ENCODE peak calls at places on chromosomes 11 and 22, in seven cellular contexts. L, M, Z, W, P, V and C are unnamed samples.
A peak's percentile ranks its signal among the peaks of the same experiment; 100 is the strongest.

GRCh38 chr11:57097149-57097548 is 84.6 kb upstream of the LRRC55 start:
- DNase-seq in W (no peak), P (no peak), M (no peak), Z (no peak), L (no peak), V (no peak), C (no peak)

GRCh38 chr11:15775051-15775541 is 581.2 kb downstream of the SOX6 start:
- DNase-seq in W (peak; percentile 35), P (no peak), V (peak; percentile 55), L (no peak), M (no peak), Z (no peak), C (no peak)

GRCh38 chr11:1160231-1161101 is 2.7 kb downstream of the MUC5AC start:
- DNase-seq in Z (no peak), P (peak; percentile 37), L (no peak), V (peak; percentile 70), M (no peak), W (no peak), C (no peak)

GRCh38 chr22:38572065-38572464 is 2.1 kb upstream of the DMC1 start:
- DNase-seq in W (peak; percentile 42), L (peak; percentile 35), M (peak; percentile 36), P (no peak), V (no peak), Z (no peak), C (no peak)

GRCh38 chr11:104957280-104957679 is 11.1 kb downstream of the CASP4 start:
- DNase-seq in W (no peak), P (no peak), V (no peak), L (no peak), M (no peak), Z (no peak), C (no peak)

GRCh38 chr11:6022954-6023353 is 7.6 kb downstream of the OR56A1 start:
- DNase-seq in L (peak; percentile 36), P (no peak), M (no peak), V (no peak), Z (no peak), W (peak; percentile 20), C (no peak)

GRCh38 chr11:22670803-22671202 is 4.4 kb downstream of the GAS2 start:
- DNase-seq in V (no peak), Z (no peak), M (no peak), L (no peak), W (no peak), P (no peak), C (no peak)

GRCh38 chr11:90913131-90913668 is 690.4 kb upstream of the CHORDC1 start:
- DNase-seq in L (no peak), V (no peak), M (no peak), P (no peak), W (no peak), Z (no peak), C (no peak)

GRCh38 chr22:41917906-41918791 is 3.3 kb upstream of the SHISA8 start:
- DNase-seq in W (peak; percentile 46), Z (no peak), L (peak; percentile 8), P (peak; percentile 62), V (no peak), M (peak; percentile 60), C (no peak)

GRCh38 chr22:40635940-40636379 is 559 bp downstream of the MRTFA start:
- DNase-seq in V (no peak), W (no peak), Z (no peak), M (peak; percentile 50), L (no peak), P (no peak), C (no peak)

GRCh38 chr22:30310881-30311771 is 15.6 kb downstream of the TBC1D10A start:
- DNase-seq in W (peak; percentile 78), L (no peak), M (peak; percentile 83), Z (no peak), P (peak; percentile 91), V (no peak), C (no peak)

GRCh38 chr11:84137960-84138359 is 851.8 kb upstream of the CCDC90B start:
- DNase-seq in V (no peak), W (no peak), L (no peak), Z (no peak), M (no peak), P (no peak), C (no peak)

GRCh38 chr22:40616578-40616977 is 19.9 kb downstream of the MRTFA start:
- DNase-seq in L (no peak), V (no peak), P (no peak), W (no peak), M (no peak), Z (no peak), C (no peak)

GRCh38 chr11:45997599-45997998 is 75.1 kb downstream of the LARGE2 start:
- DNase-seq in W (no peak), V (no peak), M (no peak), Z (no peak), P (no peak), L (no peak), C (no peak)

GRCh38 chr11:47545298-47545697 is 7.6 kb downstream of the CELF1 start:
- DNase-seq in W (no peak), M (no peak), Z (no peak), L (no peak), P (no peak), V (no peak), C (peak; percentile 32)

GRCh38 chr11:63427971-63428508 is 58.5 kb downstream of the SLC22A9 start:
- DNase-seq in W (no peak), P (no peak), Z (no peak), L (no peak), V (no peak), M (peak; percentile 19), C (no peak)

GRCh38 chr22:38481871-38482332 is 14.0 kb downstream of the KDELR3 start:
- DNase-seq in M (no peak), P (no peak), Z (no peak), V (no peak), W (no peak), L (no peak), C (no peak)

GRCh38 chr11:73286240-73286810 is 14.2 kb downstream of the P2RY6 start:
- DNase-seq in Z (no peak), M (no peak), P (no peak), V (no peak), W (no peak), L (no peak), C (no peak)

GRCh38 chr11:127939000-127939399 is 648.4 kb downstream of the ETS1 start:
- DNase-seq in M (no peak), Z (no peak), W (no peak), V (no peak), L (no peak), P (no peak), C (no peak)

DNA sequence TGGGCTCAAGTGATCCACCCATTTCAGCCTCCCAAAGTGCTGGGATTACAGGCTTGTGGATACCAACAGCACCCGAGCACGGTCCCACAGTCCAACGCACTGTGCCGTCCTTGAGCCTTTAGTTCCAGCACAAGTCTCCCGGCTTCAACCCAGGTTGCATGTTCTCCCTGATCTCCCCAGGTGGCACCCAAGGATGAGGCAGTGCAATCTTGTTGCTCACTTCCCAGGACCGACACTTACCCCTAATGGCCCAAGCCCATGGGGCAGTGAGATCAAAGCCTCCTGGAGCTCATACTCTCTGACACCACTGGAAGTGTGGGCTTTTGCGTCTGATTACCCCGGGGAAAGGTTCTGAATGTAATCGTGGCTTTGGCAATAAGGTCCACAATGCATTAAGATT is 3.5 kb downstream of the PRAME start:
- DNase-seq in V (no peak), P (no peak), M (no peak), W (no peak), L (no peak), Z (no peak), C (no peak)
- TF ChIP-seq CTCF in V (no peak), P (no peak), M (no peak), W (no peak), L (no peak), Z (no peak), C (no peak)

DNA sequence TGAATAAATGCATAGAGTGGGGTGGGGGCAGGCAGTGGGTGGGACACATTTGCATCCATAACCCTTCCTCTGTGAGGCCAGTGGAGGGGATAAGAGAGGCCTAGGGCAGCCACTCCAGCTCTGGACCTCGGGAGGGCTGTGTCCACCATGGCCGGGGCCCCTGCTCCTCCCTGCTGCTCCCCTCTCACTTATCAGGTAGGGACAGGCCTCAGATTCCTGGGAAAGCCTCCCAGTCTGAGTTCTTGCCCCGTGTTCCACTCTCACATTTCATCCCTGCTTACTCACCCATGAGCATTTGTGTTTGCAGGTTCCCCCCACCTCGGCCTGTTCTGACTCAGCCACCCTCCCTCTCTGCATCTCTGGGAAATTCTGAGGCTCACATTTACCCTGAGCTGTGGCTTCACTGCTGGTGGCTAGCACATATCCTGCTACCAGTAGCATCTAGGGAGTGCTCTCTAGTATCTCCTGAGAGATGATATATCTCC is 128.7 kb upstream of the TOP3B start:
- DNase-seq in M (no peak), Z (peak; percentile 77), L (no peak), P (no peak), W (peak; percentile 90), V (no peak), C (no peak)
- TF ChIP-seq CTCF in M (no peak), Z (no peak), L (no peak), P (no peak), W (no peak), V (no peak), C (no peak)

GRCh38 chr22:27602390-27602789 is 199.2 kb downstream of the MN1 start:
- DNase-seq in Z (no peak), M (no peak), W (no peak), P (no peak), V (no peak), L (no peak), C (no peak)

GRCh38 chr22:27605390-27605789 is 196.2 kb downstream of the MN1 start:
- DNase-seq in V (no peak), P (no peak), M (no peak), W (no peak), L (no peak), Z (no peak), C (no peak)

GRCh38 chr22:27603823-27604190 is 197.7 kb downstream of the MN1 start:
- DNase-seq in V (no peak), P (no peak), W (peak; percentile 74), M (no peak), Z (no peak), L (no peak), C (no peak)

GRCh38 chr22:27601195-27601594 is 200.4 kb downstream of the MN1 start:
- DNase-seq in M (no peak), Z (no peak), L (no peak), P (no peak), V (no peak), W (peak; percentile 66), C (no peak)

DNA sequence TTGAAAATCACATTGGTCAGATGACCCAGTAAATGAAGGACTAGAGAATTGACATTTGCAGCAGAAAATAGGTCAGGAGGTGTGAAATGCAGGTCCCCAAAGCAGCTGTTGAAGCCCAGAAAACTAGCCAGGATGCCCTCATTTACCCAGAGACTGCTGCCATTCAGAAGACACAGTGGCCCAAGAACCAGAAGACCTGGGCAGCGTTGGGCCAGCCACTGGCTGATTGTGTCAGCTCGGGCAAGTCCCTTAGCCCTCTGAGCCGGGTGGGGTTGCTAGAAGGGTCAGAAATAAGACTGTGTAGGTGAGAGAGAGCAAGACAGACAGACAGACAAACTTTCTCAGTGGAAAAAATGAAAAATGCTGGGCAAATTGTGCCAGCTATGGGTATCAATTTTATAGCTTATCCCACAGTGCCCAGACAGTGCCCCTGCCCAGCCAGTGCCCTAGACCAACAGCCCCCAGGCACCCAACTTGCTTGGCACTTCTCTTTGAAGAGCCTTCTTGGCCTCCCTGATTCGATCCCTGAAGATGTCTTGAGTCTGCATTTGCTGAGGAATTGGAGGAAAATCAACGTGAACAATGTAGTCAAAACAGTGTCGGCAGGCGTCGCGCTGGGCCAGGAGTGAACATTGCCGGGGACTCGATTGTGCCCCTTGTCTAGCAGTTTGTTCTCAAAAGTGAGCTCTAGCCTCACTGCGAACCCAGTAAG is 198.3 kb downstream of the MN1 start:
- DNase-seq in V (no peak), M (no peak), Z (no peak), L (no peak), P (no peak), W (no peak), C (no peak)
- TF ChIP-seq CTCF in V (no peak), M (no peak), Z (no peak), L (no peak), P (no peak), W (no peak), C (no peak)

GRCh38 chr11:134689886-134690285 is 277.8 kb upstream of the B3GAT1 start:
- DNase-seq in V (no peak), Z (no peak), L (no peak), M (no peak), P (no peak), W (no peak), C (no peak)
- TF ChIP-seq CTCF in V (no peak), Z (no peak), L (no peak), M (no peak), P (no peak), W (no peak), C (no peak)